ENCODE peak calls at places on chromosomes 6 and 20, in four cellular contexts. U is natural killer cell treated with Interleukin-12 subunit alpha and Interleukin-12 subunit beta and Interleukin-15 and Interleukin-18, amount 100 ng/mL, for 72 hours; Z is left ventricle myocardium inferior; A is fibroblast of mammary gland. S is an unnamed sample.

GRCh38 chr6:168884646-168885086 is 369.0 kb downstream of the THBS2 start:
- DNase-seq in U (peak; percentile 77), Z (peak; percentile 75), A (peak; percentile 51), S (peak; percentile 25)

GRCh38 chr6:5671162-5671561 is 335.6 kb downstream of the NRN1 start:
- DNase-seq in U (no peak), Z (no peak), A (peak; percentile 79), S (no peak)

GRCh38 chr6:10999994-11000393 is 44.1 kb downstream of the ELOVL2 start:
- DNase-seq in U (no peak), Z (no peak), A (peak; percentile 45), S (no peak)

GRCh38 chr6:166465671-166466087 is 82.9 kb upstream of the MPC1 start:
- DNase-seq in U (no peak), Z (peak; percentile 42), A (peak; percentile 56), S (no peak)

GRCh38 chr20:31803552-31804291 is 15.4 kb upstream of the MYLK2 start:
- DNase-seq in U (no peak), Z (no peak), A (no peak), S (no peak)

GRCh38 chr6:150273457-150274309 is 95.1 kb upstream of the IYD start:
- DNase-seq in U (no peak), Z (no peak), A (no peak), S (peak; percentile 58)

GRCh38 chr6:133070410-133071043 is 170.6 kb upstream of the EYA4 start:
- DNase-seq in U (no peak), Z (no peak), A (no peak), S (no peak)

GRCh38 chr6:50936277-50936681 is 117.6 kb downstream of the TFAP2B start:
- DNase-seq in U (no peak), Z (no peak), A (peak; percentile 6), S (no peak)

GRCh38 chr6:130362128-130362527 is 3.7 kb upstream of the TMEM200A start:
- DNase-seq in U (no peak), Z (no peak), A (peak; percentile 31), S (no peak)

GRCh38 chr20:43404880-43405279 is 52.8 kb upstream of the SRSF6 start:
- DNase-seq in U (no peak), Z (no peak), A (peak; percentile 31), S (no peak)

GRCh38 chr6:5996701-5997419 is 9.9 kb downstream of the NRN1 start:
- DNase-seq in U (no peak), Z (no peak), A (peak; percentile 55), S (no peak)

GRCh38 chr6:12844284-12845223 is 128.0 kb downstream of the PHACTR1 start:
- DNase-seq in U (no peak), Z (no peak), A (peak; percentile 35), S (no peak)

GRCh38 chr6:32609731-32610640 is 20.3 kb upstream of the HLA-DRB1 start:
- DNase-seq in U (peak; percentile 60), Z (no peak), A (peak; percentile 89), S (no peak)

GRCh38 chr6:119495230-119495683 is 145.7 kb upstream of the MAN1A1 start:
- DNase-seq in U (no peak), Z (peak; percentile 30), A (no peak), S (no peak)

GRCh38 chr6:47083586-47084047 is 41.5 kb upstream of the ADGRF1 start:
- DNase-seq in U (no peak), Z (peak; percentile 93), A (peak; percentile 93), S (peak; percentile 86)

GRCh38 chr20:50312682-50313187 is 122.1 kb downstream of the CEBPB start:
- DNase-seq in U (no peak), Z (peak; percentile 70), A (peak; percentile 92), S (peak; percentile 38)

GRCh38 chr20:57103146-57103800 is 163.2 kb downstream of the BMP7 start:
- DNase-seq in U (no peak), Z (no peak), A (no peak), S (no peak)

GRCh38 chr6:130600880-130601341 is 226.3 kb upstream of the SMLR1 start:
- DNase-seq in U (no peak), Z (no peak), A (peak; percentile 80), S (no peak)

GRCh38 chr20:52998268-52998667 is 26.1 kb downstream of the TSHZ2 start:
- DNase-seq in U (no peak), Z (no peak), A (no peak), S (no peak)

GRCh38 chr20:33803921-33804337 is 7.2 kb upstream of the CHMP4B start:
- DNase-seq in U (no peak), Z (no peak), A (peak; percentile 86), S (no peak)

GRCh38 chr20:21633829-21634228 is 71.6 kb upstream of the PAX1 start:
- DNase-seq in U (no peak), Z (no peak), A (no peak), S (no peak)

GRCh38 chr6:73134588-73134987 is 90.7 kb downstream of the KHDC1L start:
- DNase-seq in U (no peak), Z (no peak), A (peak; percentile 28), S (peak; percentile 81)

GRCh38 chr6:41937881-41938574 is 3.6 kb downstream of the CCND3 start:
- DNase-seq in U (peak; percentile 70), Z (no peak), A (no peak), S (no peak)

GRCh38 chr20:38304845-38305447 is 990 bp downstream of the BPI start:
- DNase-seq in U (no peak), Z (no peak), A (peak; percentile 44), S (peak; percentile 52)

GRCh38 chr6:127516676-127517273 is 2.4 kb downstream of the MTCL3 start:
- DNase-seq in U (no peak), Z (no peak), A (peak; percentile 58), S (no peak)

GRCh38 chr6:131960371-131961133 is 9.4 kb upstream of the CCN2 start:
- DNase-seq in U (no peak), Z (no peak), A (peak; percentile 52), S (no peak)